ENCODE peak calls at places on chromosome 16, in four cellular contexts. R is glutamatergic neuron, G is heart right ventricle, B is Calu3. T is an unnamed sample.

GRCh38 chr16:77807-78443 is at the start of gene MPG:
- DNase-seq in R (peak; percentile 82), G (peak; percentile 92), B (peak; percentile 92), T (peak; percentile 82)

GRCh38 chr16:1597154-1597553 is 14.7 kb downstream of the IFT140 start:
- DNase-seq in R (no peak), G (no peak), B (no peak), T (no peak)

GRCh38 chr16:2974319-2975056 is 5.3 kb downstream of the PAQR4 start:
- DNase-seq in R (no peak), G (no peak), B (no peak), T (no peak)

GRCh38 chr16:70576431-70577255 is 53.0 kb downstream of the SF3B3 start:
- DNase-seq in R (no peak), G (no peak), B (no peak), T (no peak)

GRCh38 chr16:48810436-48810802 is 200.4 kb upstream of the N4BP1 start:
- DNase-seq in R (no peak), G (no peak), B (no peak), T (no peak)

GRCh38 chr16:51900221-51900780 is 646.6 kb downstream of the TOX3 start:
- DNase-seq in R (no peak), G (no peak), B (no peak), T (no peak)

GRCh38 chr16:27326738-27327585 is 13.2 kb downstream of the IL4R start:
- DNase-seq in R (peak; percentile 47), G (peak; percentile 63), B (peak; percentile 85), T (peak; percentile 50)

GRCh38 chr16:28846933-28847273 is 755 bp upstream of the TUFM start:
- DNase-seq in R (no peak), G (no peak), B (no peak), T (no peak)

GRCh38 chr16:75203106-75203505 is 3.9 kb downstream of the CTRB2 start:
- DNase-seq in R (no peak), G (no peak), B (no peak), T (no peak)

GRCh38 chr16:24609740-24610420 is 70.5 kb downstream of the RBBP6 start:
- DNase-seq in R (peak; percentile 76), G (peak; percentile 33), B (peak; percentile 55), T (peak; percentile 31)

GRCh38 chr16:3762080-3762750 is 44.9 kb upstream of the TRAP1 start:
- DNase-seq in R (no peak), G (no peak), B (no peak), T (no peak)

GRCh38 chr16:69107311-69107962 is 2.0 kb downstream of the HAS3 start:
- DNase-seq in R (peak; percentile 54), G (peak; percentile 51), B (peak; percentile 50), T (peak; percentile 28)

GRCh38 chr16:89119161-89119621 is 25.5 kb downstream of the ACSF3 start:
- DNase-seq in R (peak; percentile 4), G (no peak), B (no peak), T (no peak)

GRCh38 chr16:19418200-19418599 is 517 bp downstream of the TMC5 start:
- DNase-seq in R (no peak), G (no peak), B (no peak), T (no peak)

GRCh38 chr16:3646348-3646920 is 8.1 kb upstream of the DNASE1 start:
- DNase-seq in R (no peak), G (no peak), B (peak; percentile 78), T (no peak)

GRCh38 chr16:9191274-9191850 is 99.9 kb downstream of the HAPSTR1 start:
- DNase-seq in R (no peak), G (no peak), B (no peak), T (no peak)

GRCh38 chr16:1929105-1929504 is 10.9 kb upstream of the HS3ST6 start:
- DNase-seq in R (no peak), G (no peak), B (no peak), T (no peak)

GRCh38 chr16:80614908-80615696 is 74.3 kb downstream of the DYNLRB2 start:
- DNase-seq in R (no peak), G (no peak), B (no peak), T (no peak)

GRCh38 chr16:72590179-72590937 is 418.4 kb upstream of the PMFBP1 start:
- DNase-seq in R (no peak), G (no peak), B (no peak), T (no peak)

GRCh38 chr16:53817117-53817516 is 113.2 kb downstream of the FTO start:
- DNase-seq in R (no peak), G (no peak), B (no peak), T (no peak)

GRCh38 chr16:31697744-31698125 is 170.0 kb downstream of the AHSP start:
- DNase-seq in R (no peak), G (no peak), B (no peak), T (no peak)

GRCh38 chr16:3020604-3021448 is 658 bp downstream of the TNFRSF12A start:
- DNase-seq in R (peak; percentile 31), G (peak; percentile 77), B (peak; percentile 98), T (no peak)

GRCh38 chr16:15044286-15044685 is 11.6 kb downstream of the NTAN1 start:
- DNase-seq in R (no peak), G (no peak), B (no peak), T (no peak)

GRCh38 chr16:88869673-88869980 is 3.2 kb upstream of the PABPN1L start:
- DNase-seq in R (no peak), G (peak; percentile 79), B (no peak), T (no peak)

GRCh38 chr16:370980-371728 is 816 bp upstream of the MRPL28 start:
- DNase-seq in R (no peak), G (no peak), B (no peak), T (no peak)

GRCh38 chr16:23742761-23743160 is 12.1 kb upstream of the CHP2 start:
- DNase-seq in R (no peak), G (no peak), B (no peak), T (no peak)

GRCh38 chr16:70253291-70254094 is 1.8 kb upstream of the EXOSC6 start:
- DNase-seq in R (peak; percentile 63), G (no peak), B (peak; percentile 60), T (peak; percentile 70)

GRCh38 chr16:81608515-81609209 is 164.1 kb downstream of the CMIP start:
- DNase-seq in R (no peak), G (no peak), B (no peak), T (no peak)

GRCh38 chr16:2043296-2043979 is 4.2 kb downstream of the NTHL1 start:
- DNase-seq in R (peak; percentile 13), G (no peak), B (no peak), T (no peak)

GRCh38 chr16:9647981-9648701 is 534.1 kb downstream of the GRIN2A start:
- DNase-seq in R (no peak), G (no peak), B (peak; percentile 53), T (peak; percentile 15)

GRCh38 chr16:4377573-4378146 is 6.0 kb downstream of the VASN start:
- DNase-seq in R (no peak), G (peak; percentile 18), B (no peak), T (no peak)

GRCh38 chr16:12781777-12782176 is 21.9 kb downstream of the CPPED1 start:
- DNase-seq in R (no peak), G (no peak), B (no peak), T (no peak)

GRCh38 chr16:4792951-4793513 is 2.1 kb upstream of the SMIM22 start:
- DNase-seq in R (no peak), G (no peak), B (no peak), T (no peak)

GRCh38 chr16:21184834-21185233 is 26.4 kb downstream of the LDAF1 start:
- DNase-seq in R (no peak), G (no peak), B (no peak), T (no peak)

GRCh38 chr16:28935333-28935732 is 3.6 kb downstream of the CD19 start:
- DNase-seq in R (no peak), G (no peak), B (no peak), T (no peak)

GRCh38 chr16:10335681-10336080 is 50.2 kb upstream of the ATF7IP2 start:
- DNase-seq in R (no peak), G (no peak), B (no peak), T (no peak)

GRCh38 chr16:64659863-64660262 is 462.0 kb downstream of the CDH11 start:
- DNase-seq in R (no peak), G (no peak), B (no peak), T (no peak)
- TF ChIP-seq CTCF in R (no peak), G (no peak), B (no peak), T (no peak)

GRCh38 chr16:11675561-11676511 is 7.6 kb downstream of the SNN start:
- DNase-seq in R (no peak), G (peak; percentile 31), B (peak; percentile 85), T (no peak)
- TF ChIP-seq CTCF in R (no peak), G (no peak), B (no peak), T (no peak)

GRCh38 chr16:50448522-50448921 is 79.7 kb upstream of the BRD7 start:
- DNase-seq in R (no peak), G (no peak), B (peak; percentile 20), T (no peak)
- TF ChIP-seq CTCF in R (peak; percentile 34), G (no peak), B (no peak), T (no peak)

DNA sequence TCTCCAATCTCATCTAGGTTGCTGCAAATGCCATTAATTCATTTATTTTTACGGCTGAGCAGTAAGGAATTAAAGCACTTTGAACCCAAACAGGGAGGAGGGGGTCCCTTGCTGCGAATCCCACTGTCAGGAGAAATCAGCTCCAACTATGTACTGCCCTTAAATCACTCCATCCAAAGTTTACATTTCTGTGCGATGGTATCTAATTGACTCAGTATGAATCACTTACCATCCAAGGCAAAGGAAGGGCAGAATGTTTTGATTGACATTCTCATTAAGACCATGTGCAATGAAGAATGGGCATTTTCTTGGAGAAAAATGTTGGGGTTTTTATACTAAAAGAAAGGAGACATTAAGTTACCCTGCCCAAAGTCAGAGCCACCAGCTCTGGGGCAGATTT is 47.7 kb upstream of the XYLT1 start:
- DNase-seq in R (no peak), G (no peak), B (no peak), T (no peak)
- TF ChIP-seq CTCF in R (no peak), G (no peak), B (no peak), T (no peak)

GRCh38 chr16:67278773-67279295 is 498 bp upstream of the PLEKHG4 start:
- DNase-seq in R (no peak), G (no peak), B (peak; percentile 34), T (no peak)
- TF ChIP-seq CTCF in R (no peak), G (no peak), B (no peak), T (no peak)

DNA sequence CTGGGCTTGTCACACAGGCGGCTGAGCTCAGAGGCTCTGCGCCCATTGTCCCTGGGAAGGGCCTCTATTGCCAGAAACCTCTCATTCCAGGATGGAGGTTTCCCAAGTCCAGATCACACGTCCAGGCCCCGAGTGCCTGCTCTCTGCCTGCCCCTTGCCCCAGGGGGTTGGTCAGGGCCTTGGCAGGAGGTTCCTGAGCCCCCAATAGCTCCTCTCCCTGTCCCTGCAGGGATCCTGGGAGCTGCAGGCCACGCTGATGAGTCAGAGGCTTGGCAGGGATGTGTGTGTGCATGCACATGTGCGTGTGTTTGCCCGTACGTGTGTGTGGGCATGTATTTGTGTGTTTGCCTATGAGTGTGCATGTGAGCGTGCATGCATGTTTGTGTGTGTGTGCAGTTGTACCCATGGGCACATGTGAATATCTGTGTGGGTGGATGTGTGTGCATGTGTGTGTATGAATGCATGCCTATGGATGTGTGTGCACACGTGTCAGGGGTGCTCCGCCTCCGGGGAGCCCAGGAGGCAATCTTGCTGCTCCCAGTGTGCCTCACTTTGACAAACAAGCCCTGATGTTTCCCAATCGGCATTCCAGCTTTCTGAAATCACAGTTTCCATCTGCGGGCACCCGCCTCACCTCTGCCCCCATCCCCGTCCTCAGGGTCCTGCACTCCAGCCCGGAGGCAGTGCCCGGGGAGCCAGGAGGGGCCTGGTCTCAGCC is 98.4 kb upstream of the GSE1 start:
- DNase-seq in R (no peak), G (peak; percentile 60), B (peak; percentile 83), T (no peak)
- TF ChIP-seq CTCF in R (no peak), G (no peak), B (no peak), T (no peak)